ENCODE peak calls at places on chromosomes 4 and X, in six cellular contexts. U, P, S, I, Y and J are unnamed samples.

GRCh38 chrX:96763608-96764007 is 79.0 kb downstream of the DIAPH2 start:
- DNase-seq in U (no peak), P (no peak), S (no peak), I (no peak), Y (no peak), J (no peak)

GRCh38 chrX:42495139-42495538 is 282.8 kb downstream of the PPP1R2C start:
- DNase-seq in U (no peak), P (peak), S (no peak), I (no peak), Y (no peak), J (no peak)

GRCh38 chr4:89562715-89563114 is 255.1 kb upstream of the GPRIN3 start:
- DNase-seq in U (no peak), P (no peak), S (peak), I (no peak), Y (no peak), J (no peak)

GRCh38 chrX:46884799-46885198 is 27.4 kb upstream of the JADE3 start:
- DNase-seq in U (no peak), P (no peak), S (no peak), I (no peak), Y (no peak), J (no peak)

GRCh38 chr4:134365852-134366251 is 164.3 kb upstream of the PABPC4L start:
- DNase-seq in U (no peak), P (no peak), S (no peak), I (no peak), Y (no peak), J (no peak)

GRCh38 chr4:42395595-42395994 is 1.7 kb upstream of the SHISA3 start:
- DNase-seq in U (no peak), P (no peak), S (no peak), I (no peak), Y (no peak), J (no peak)

GRCh38 chr4:89110541-89110985 is 770 bp upstream of the TIGD2 start:
- DNase-seq in U (peak), P (no peak), S (no peak), I (no peak), Y (no peak), J (no peak)

GRCh38 chrX:45850197-45850774 is 649.6 kb upstream of the DIPK2B start:
- DNase-seq in U (no peak), P (no peak), S (peak), I (no peak), Y (no peak), J (no peak)

GRCh38 chrX:40544343-40545250 is 36.2 kb upstream of the ATP6AP2 start:
- DNase-seq in U (no peak), P (no peak), S (peak), I (no peak), Y (no peak), J (no peak)

GRCh38 chr4:93731448-93731847 is 97.1 kb upstream of the ATOH1 start:
- DNase-seq in U (no peak), P (no peak), S (peak), I (peak), Y (no peak), J (no peak)

GRCh38 chrX:87583679-87584078 is 66.1 kb downstream of the KLHL4 start:
- DNase-seq in U (no peak), P (no peak), S (peak), I (peak), Y (no peak), J (no peak)

GRCh38 chr4:36386691-36387090 is 105.3 kb downstream of the DTHD1 start:
- DNase-seq in U (no peak), P (no peak), S (no peak), I (no peak), Y (no peak), J (no peak)

GRCh38 chr4:181952478-181952877 is 290.7 kb upstream of the TENM3 start:
- DNase-seq in U (no peak), P (no peak), S (peak), I (peak), Y (no peak), J (no peak)

GRCh38 chrX:65581661-65582339 is 47.2 kb upstream of the LAS1L start:
- DNase-seq in U (no peak), P (no peak), S (peak), I (peak), Y (peak), J (no peak)

GRCh38 chrX:140362861-140363260 is 142.0 kb downstream of the SOX3 start:
- DNase-seq in U (no peak), P (no peak), S (no peak), I (no peak), Y (no peak), J (no peak)

GRCh38 chr4:184937745-184938144 is 80.5 kb upstream of the HELT start:
- DNase-seq in U (no peak), P (no peak), S (no peak), I (no peak), Y (no peak), J (no peak)

GRCh38 chr4:2842667-2843022 is 999 bp upstream of the ADD1 start:
- DNase-seq in U (no peak), P (no peak), S (no peak), I (no peak), Y (no peak), J (no peak)

GRCh38 chrX:149286940-149287349 is 218.2 kb downstream of the IDS start:
- DNase-seq in U (peak), P (no peak), S (peak), I (peak), Y (peak), J (no peak)

GRCh38 chr4:120785202-120785601 is 137.3 kb downstream of the PRDM5 start:
- DNase-seq in U (no peak), P (no peak), S (no peak), I (no peak), Y (no peak), J (no peak)

GRCh38 chr4:142083264-142083663 is 446.9 kb downstream of the IL15 start:
- DNase-seq in U (no peak), P (no peak), S (no peak), I (no peak), Y (no peak), J (no peak)

DNA sequence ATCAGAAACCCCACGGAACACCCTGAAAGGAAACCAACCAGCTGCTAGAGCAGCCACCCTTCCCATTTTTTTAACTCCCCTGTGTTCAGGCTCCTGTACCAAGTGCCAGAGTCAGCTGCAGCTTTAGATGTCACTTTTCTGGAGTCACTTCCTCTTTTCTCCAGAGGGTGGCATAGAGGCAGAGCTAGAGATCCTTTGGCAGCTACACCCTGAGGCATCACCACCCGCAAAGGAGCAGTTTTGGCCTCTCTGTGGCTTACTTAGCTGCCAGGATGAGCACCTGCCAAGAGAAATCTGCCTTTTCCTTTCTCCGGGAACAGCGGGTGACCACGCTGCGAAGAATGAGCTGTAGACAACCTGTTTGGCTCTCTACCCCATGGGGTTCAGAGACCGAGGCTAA is 58.0 kb upstream of the CHRDL1 start:
- DNase-seq in U (no peak), P (no peak), S (peak), I (peak), Y (no peak), J (no peak)
- TF ChIP-seq CTCF in U (no peak), P (no peak), S (peak), I (peak), Y (no peak), J (no peak)

DNA sequence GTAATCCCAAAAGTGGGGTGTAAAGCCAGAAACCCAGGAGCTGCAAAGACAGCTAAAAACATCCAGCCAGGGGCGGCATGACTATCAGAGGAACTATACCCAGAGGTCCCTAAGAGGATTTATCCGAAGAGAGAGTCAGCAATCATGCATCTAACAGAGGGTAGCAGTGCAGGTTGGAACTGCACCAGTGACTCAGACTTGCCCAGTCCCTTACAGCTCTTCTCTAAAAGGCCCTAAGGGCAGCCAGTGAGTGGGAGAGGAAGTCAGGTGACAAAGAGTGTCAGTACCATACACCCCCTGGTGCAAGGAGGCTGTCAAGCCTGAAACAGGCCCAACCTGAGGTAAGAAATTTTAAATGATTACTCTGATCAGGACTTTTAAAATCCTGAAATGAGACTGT is 88.1 kb downstream of the CAMK2D start:
- DNase-seq in U (no peak), P (no peak), S (no peak), I (no peak), Y (no peak), J (no peak)
- TF ChIP-seq CTCF in U (no peak), P (no peak), S (no peak), I (no peak), Y (no peak), J (no peak)

GRCh38 chrX:129115935-129116334 is 407.4 kb downstream of the SMARCA1 start:
- DNase-seq in U (no peak), P (no peak), S (no peak), I (no peak), Y (no peak), J (no peak)

GRCh38 chrX:129115104-129115503 is 408.2 kb downstream of the SMARCA1 start:
- DNase-seq in U (no peak), P (no peak), S (peak), I (no peak), Y (no peak), J (no peak)

GRCh38 chrX:129116651-129117050 is 406.6 kb downstream of the SMARCA1 start:
- DNase-seq in U (no peak), P (no peak), S (no peak), I (no peak), Y (no peak), J (no peak)
- TF ChIP-seq CTCF in U (no peak), P (no peak), S (no peak), I (no peak), Y (no peak), J (no peak)

GRCh38 chrX:14712096-14712495 is 160.8 kb downstream of the FANCB start:
- DNase-seq in U (no peak), P (no peak), S (no peak), I (no peak), Y (no peak), J (no peak)
- TF ChIP-seq CTCF in U (no peak), P (no peak), S (no peak), I (no peak), Y (no peak), J (no peak)

DNA sequence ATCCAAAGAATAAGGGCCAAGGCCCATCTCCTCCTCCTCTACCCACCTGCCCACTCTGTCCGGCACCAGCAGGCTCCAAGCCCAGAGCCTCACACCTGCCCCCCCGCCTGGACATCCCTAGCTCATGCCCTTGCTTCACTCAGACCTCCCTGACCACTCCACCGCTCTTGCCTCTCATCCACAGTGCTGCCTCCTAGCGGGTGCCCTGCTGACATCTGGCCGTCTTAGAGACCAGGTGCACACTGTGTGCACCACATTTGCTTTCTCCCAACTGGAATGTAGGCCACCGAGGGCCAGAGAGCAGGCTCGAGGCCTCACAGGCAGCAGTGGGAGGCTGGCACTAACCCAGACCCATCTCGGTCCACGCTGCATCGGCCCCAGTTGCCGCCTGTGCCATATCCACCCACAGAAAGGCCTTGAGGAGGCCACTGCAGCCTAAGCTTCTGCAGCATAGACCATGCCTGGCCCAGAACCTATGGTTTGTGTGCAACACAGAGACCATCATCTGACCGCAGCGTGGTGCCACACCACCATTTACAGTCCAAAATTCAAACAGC is 13.5 kb downstream of the LETM1 start:
- DNase-seq in U (no peak), P (no peak), S (no peak), I (peak), Y (no peak), J (no peak)
- TF ChIP-seq CTCF in U (no peak), P (no peak), S (no peak), I (no peak), Y (no peak), J (no peak)

DNA sequence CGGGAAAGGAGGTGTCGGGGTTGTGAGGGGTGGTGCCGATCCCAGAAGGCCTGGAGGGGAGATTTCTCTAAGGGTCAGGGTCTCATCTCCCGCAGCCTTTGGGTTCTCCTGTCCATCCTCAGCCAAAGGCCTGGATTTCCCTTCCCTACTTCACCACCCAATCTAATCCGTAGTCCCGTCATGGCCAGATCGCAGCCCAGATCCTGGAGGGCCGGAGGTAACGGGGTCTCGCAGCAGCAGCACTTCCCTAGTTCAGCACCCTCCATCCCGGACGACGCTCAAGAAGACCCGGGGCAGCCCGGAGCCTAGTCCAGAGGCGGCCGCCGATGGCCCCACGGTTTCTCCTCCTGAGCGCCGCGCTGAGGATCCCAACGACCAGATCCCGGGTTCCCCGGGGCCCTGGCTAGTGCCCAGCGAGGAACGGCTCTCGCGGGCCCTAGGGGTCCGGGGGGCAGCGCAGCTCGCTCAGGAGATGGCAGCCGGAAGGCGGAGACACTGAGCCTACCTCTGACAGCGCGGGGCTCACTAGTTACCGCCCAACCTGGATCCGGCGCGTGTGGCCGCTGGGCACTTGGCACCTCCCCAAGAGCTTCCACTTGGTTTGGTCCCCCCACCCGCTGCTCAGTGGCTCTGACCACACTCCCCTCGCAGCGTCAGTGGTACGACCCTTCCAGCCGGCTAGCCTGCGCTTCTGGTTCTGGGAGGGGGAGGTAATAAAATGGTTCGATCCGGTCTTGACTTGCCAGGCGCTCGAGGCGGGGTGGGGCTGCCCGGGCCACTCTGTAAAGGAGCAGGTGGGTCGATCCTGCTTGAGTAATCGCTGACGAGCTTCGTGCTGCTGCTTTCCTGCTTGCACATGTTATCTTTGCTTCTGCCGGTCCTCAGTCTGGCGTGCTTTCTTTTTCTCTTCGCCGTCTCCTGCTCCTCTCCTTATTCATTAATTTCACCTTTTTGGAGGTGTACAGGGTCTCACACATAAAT is 3.6 kb downstream of the MAGIX start:
- DNase-seq in U (peak), P (peak), S (peak), I (peak), Y (peak), J (peak)
- TF ChIP-seq CTCF in U (no peak), P (peak), S (no peak), I (peak), Y (peak), J (peak)

GRCh38 chr4:81084029-81084428 is 53.5 kb downstream of the BMP3 start:
- DNase-seq in U (no peak), P (no peak), S (peak), I (no peak), Y (no peak), J (no peak)
- TF ChIP-seq CTCF in U (no peak), P (no peak), S (peak), I (no peak), Y (no peak), J (no peak)

GRCh38 chr4:143531368-143531767 is 17.9 kb downstream of the SMARCA5 start:
- DNase-seq in U (no peak), P (no peak), S (peak), I (no peak), Y (no peak), J (no peak)
- TF ChIP-seq CTCF in U (no peak), P (peak), S (peak), I (no peak), Y (no peak), J (peak)

DNA sequence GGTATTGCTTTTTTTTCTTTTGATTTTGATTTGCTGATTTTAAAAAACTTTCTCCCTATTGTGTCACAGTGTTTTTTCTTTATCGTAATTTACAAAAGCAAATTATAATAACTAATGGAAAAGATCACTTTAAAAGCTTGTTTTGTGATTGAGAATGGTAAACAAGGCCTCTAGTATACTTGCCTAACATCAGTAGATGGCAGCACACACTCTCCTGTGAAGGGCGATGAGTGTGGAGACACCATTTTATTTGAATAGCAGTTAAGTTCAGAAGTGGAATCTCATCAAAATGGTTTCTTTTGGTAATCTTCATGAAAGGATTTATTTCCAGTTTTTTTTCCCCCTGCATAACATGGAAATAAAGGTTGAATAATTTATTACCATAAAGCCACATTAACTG is 72.3 kb downstream of the PAK3 start:
- DNase-seq in U (no peak), P (no peak), S (peak), I (peak), Y (no peak), J (no peak)
- TF ChIP-seq CTCF in U (no peak), P (no peak), S (no peak), I (no peak), Y (no peak), J (no peak)

GRCh38 chrX:24241822-24242648 is 71.8 kb downstream of the SUPT20HL2 start:
- DNase-seq in U (no peak), P (no peak), S (peak), I (peak), Y (no peak), J (no peak)
- TF ChIP-seq CTCF in U (peak), P (peak), S (no peak), I (peak), Y (peak), J (no peak)